ENCODE peak calls at places on chromosomes 6 and 20, in nine cellular contexts. J is transverse colon, N is A549, B is Peyer's patch, D is tibial nerve, C is HCT116, V is GM12891, T is gastrocnemius medialis, P is H1. Q is an unnamed sample.
A peak's percentile ranks its signal among the peaks of the same experiment; 100 is the strongest.

GRCh38 chr6:142441716-142442115 is 139.9 kb downstream of the ADGRG6 start:
- DNase-seq in N (no peak), D (no peak), B (no peak), V (no peak), J (no peak), P (no peak), C (no peak), T (no peak), Q (no peak)

GRCh38 chr6:47714802-47715201 is 16.4 kb downstream of the ADGRF4 start:
- DNase-seq in J (no peak), N (no peak), T (no peak), B (no peak), D (no peak), C (no peak), P (no peak), V (no peak), Q (no peak)

GRCh38 chr6:4370066-4370465 is 234.7 kb upstream of the ECI2 start:
- DNase-seq in B (no peak), C (peak; percentile 13), J (no peak), T (no peak), P (no peak), D (no peak), N (peak; percentile 45), V (no peak), Q (no peak)

GRCh38 chr20:4711511-4711910 is 10.2 kb upstream of the PRND start:
- DNase-seq in D (no peak), N (no peak), B (no peak), C (no peak), J (no peak), T (no peak), V (no peak), P (no peak), Q (no peak)

GRCh38 chr6:167858086-167858591 is 31.4 kb downstream of the AFDN start:
- DNase-seq in T (no peak), B (no peak), D (no peak), J (no peak), V (no peak), P (no peak), N (no peak), C (no peak), Q (no peak)

GRCh38 chr6:63713332-63713731 is 77.7 kb downstream of the PHF3 start:
- DNase-seq in V (no peak), T (no peak), C (no peak), J (no peak), B (no peak), D (no peak), N (no peak), P (no peak), Q (no peak)

GRCh38 chr6:166441641-166442078 is 58.9 kb upstream of the MPC1 start:
- DNase-seq in J (no peak), N (no peak), P (no peak), V (no peak), D (no peak), T (no peak), B (no peak), C (no peak), Q (no peak)

GRCh38 chr20:10611357-10611756 is 62.4 kb downstream of the JAG1 start:
- DNase-seq in J (peak; percentile 50), V (peak; percentile 25), B (no peak), D (no peak), C (no peak), T (peak; percentile 35), N (peak; percentile 58), P (peak; percentile 77), Q (peak; percentile 29)

GRCh38 chr20:58633161-58634035 is 17.7 kb upstream of the STX16 start:
- DNase-seq in J (no peak), B (no peak), D (no peak), P (no peak), N (no peak), T (no peak), V (no peak), C (no peak), Q (no peak)

GRCh38 chr6:33321227-33321626 is 3.7 kb upstream of the ZBTB22 start:
- DNase-seq in P (no peak), B (no peak), D (no peak), T (no peak), C (no peak), V (no peak), J (no peak), N (no peak), Q (no peak)

GRCh38 chr6:33318426-33319073 is 1.0 kb upstream of the ZBTB22 start:
- DNase-seq in J (no peak), D (no peak), P (no peak), T (no peak), N (no peak), V (no peak), B (no peak), C (no peak), Q (no peak)

GRCh38 chr6:33317668-33318425 is at the start of gene ZBTB22:
- DNase-seq in T (peak; percentile 100), D (peak; percentile 99), N (peak; percentile 97), J (peak; percentile 100), C (peak; percentile 98), B (peak; percentile 98), P (peak; percentile 96), V (peak; percentile 73), Q (peak; percentile 97)

GRCh38 chr6:33319939-33320314 is 2.4 kb upstream of the ZBTB22 start:
- DNase-seq in N (no peak), T (no peak), P (no peak), D (no peak), B (no peak), V (no peak), J (no peak), C (no peak), Q (no peak)

GRCh38 chr6:33320315-33321181 is 3.0 kb upstream of the ZBTB22 start:
- DNase-seq in T (peak; percentile 57), J (peak; percentile 33), C (no peak), D (peak; percentile 51), V (no peak), N (no peak), B (no peak), P (no peak), Q (peak; percentile 78)
- TF ChIP-seq POLR2A in T (no peak), J (no peak), C (no peak), D (no peak), V (no peak), N (no peak), B (no peak), P (no peak), Q (no peak)

DNA sequence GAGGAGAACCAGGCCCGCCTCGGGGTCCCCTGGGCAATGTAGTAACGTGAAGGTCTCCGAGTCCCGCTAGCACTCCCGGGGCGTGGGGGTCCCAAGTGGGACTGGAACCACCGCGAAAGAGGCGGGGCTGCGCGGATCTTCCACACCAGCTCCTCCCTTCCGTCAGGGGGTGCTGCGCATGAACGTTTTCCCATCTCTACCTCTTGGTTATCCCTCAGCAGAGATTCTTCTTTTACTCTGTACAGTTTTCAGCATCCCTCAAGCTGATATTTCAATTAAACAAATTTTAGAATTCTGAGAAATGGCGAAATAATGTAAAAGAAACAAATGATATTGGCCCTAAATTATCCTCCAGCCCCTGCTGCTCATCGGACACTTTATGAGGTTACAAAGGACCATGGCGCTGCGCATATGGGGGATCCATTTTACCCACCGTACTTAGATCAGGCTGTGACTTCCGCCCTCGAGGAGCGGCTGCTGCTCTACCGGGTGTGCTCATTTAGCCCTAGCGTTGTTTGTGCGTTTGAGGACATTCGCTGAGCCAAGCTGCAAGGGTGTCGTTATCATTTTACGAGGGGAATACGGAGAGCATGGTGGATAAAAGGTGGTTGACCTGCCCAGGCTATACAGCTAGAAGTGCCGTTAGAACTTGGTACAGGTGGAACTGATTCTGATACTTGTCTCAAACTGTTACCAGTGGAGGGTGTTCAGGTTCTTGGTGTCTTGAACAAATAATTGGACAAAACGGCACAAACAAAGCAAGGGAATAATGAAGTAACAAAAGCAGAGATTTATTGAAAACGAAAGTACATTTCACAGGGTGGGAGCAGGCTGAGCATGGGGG is 75.2 kb upstream of the CHD6 start:
- DNase-seq in N (peak; percentile 94), T (peak; percentile 84), P (peak; percentile 65), V (peak; percentile 43), B (peak; percentile 76), J (peak; percentile 82), C (peak; percentile 90), D (peak; percentile 60), Q (peak; percentile 94)
- TF ChIP-seq POLR2A in N (peak; percentile 80), T (peak; percentile 68), P (peak; percentile 84), V (peak; percentile 75), B (peak; percentile 30), J (peak; percentile 54), C (peak; percentile 77), D (no peak), Q (peak; percentile 89)

DNA sequence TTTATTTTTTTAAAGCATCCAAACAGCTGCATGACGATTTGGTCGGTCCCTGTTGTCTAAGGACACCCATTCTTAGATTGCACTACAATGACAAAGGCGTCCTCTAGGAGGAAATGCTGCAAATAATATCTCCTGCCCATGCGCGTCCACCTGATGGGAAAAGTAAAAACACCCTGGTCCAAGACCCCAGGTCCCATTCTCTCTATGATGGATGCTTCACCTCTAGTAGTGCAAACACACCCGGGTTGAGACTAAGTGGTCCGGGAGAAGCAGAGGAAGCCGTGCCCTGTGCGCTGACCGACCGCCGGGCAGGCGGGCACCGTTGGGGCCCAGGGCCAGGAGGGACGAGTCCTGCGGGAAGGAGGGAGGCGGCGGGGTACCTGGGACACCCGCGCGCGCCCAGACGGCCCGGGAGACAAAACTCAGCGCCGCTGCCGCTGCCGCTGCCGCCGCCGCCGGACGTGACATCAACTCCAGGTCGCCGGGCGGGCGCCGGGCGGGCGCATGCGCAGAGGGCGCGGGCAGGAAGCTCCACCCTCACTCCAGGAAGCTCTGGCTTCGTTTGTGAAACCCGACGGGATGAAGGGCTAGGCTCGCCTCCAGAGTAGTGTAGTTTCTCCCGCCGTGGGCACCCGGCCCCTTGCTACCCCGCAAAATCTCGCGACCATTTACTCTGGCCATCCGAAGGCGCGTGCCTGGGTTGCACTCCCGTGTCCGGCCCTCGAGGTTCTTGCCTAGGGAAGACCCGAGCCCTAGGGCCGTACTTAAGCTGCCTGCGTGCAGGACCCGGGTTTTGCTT is at the start of gene TBC1D7:
- DNase-seq in B (peak; percentile 94), D (peak; percentile 85), C (peak; percentile 73), N (peak; percentile 91), J (peak; percentile 95), T (peak; percentile 91), V (peak; percentile 77), P (peak; percentile 97), Q (peak; percentile 97)
- TF ChIP-seq POLR2A in B (peak; percentile 95), D (peak; percentile 88), C (peak; percentile 56), N (peak; percentile 78), J (peak; percentile 94), T (peak; percentile 83), V (peak; percentile 89), P (peak; percentile 93), Q (peak; percentile 94)

DNA sequence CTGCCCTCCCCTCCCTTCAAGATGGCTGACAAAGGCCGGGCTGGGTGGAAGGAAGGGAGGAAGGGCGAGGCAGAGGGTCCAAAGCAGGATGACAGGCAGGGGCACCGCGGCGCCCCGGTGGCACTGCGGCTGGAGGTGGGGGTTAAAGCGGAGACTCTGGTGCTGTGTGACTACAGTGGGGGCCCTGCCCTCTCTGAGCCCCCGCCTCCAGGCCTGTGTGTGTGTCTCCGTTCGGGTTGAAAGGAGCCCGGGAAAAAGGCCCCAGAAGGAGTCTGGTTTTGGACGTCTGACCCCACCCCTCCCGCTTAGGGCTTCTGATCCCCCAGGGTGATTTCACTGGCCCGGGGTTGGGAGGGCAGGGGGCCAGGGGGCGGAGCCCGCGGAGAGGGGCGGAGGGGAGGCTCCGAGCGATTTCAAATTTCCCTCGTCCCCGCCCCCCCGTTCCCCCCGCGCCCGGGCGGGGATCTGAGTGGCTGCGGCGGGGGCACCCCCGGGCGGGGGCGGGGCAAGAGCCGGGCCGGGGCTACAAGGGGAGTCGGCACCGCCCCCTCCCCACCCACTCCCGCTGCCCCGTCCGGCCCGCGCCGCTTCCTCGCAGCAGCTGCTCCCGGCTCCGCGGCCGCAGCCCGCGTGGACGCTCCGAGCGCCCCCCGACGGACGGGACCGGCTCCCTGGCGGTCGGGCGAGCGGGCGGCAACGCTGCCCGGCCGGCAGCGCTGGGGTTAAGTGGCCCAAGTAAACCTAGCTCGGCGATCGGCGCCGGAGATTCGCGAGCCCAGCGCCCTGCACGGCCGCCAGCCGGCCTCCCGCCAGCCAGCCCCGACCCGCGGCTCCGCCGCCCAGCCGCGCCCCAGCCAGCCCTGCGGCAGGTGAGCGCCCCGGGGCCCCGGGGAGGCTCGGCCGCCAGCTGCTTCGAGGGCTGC is at the start of gene DNMT3B:
- DNase-seq in D (peak; percentile 50), P (peak; percentile 97), N (peak; percentile 84), B (peak; percentile 81), V (peak; percentile 90), T (peak; percentile 52), J (peak; percentile 83), C (peak; percentile 41), Q (peak; percentile 80)
- TF ChIP-seq POLR2A in D (no peak), P (peak; percentile 89), N (peak; percentile 83), B (no peak), V (no peak), T (no peak), J (no peak), C (peak; percentile 78), Q (peak; percentile 29)

Q was measured in erythroblast.